ENCODE peak calls at places on chromosomes 2 and 18, in six cellular contexts. Y is amniotic stem cell; U is H7; F is CD4-positive, CD25-positive, alpha-beta regulatory T cell; S is A549; R is cardiac muscle cell. P is an unnamed sample.
A peak's percentile ranks its signal among the peaks of the same experiment; 100 is the strongest.

GRCh38 chr2:84904717-84905174 is 710 bp upstream of the TMSB10 start:
- DNase-seq in F (peak; percentile 23), U (peak; percentile 76), S (peak; percentile 80), Y (peak; percentile 39), R (peak; percentile 66), P (peak; percentile 83)

GRCh38 chr2:196167666-196168065 is 3.7 kb downstream of the STK17B start:
- DNase-seq in F (no peak), U (no peak), Y (no peak), R (no peak), S (no peak), P (peak; percentile 60)

GRCh38 chr2:118237451-118237850 is 149.2 kb downstream of the INSIG2 start:
- DNase-seq in R (no peak), S (no peak), U (peak; percentile 42), F (no peak), Y (no peak), P (peak; percentile 42)

GRCh38 chr2:236768393-236769140 is 198.9 kb downstream of the ACKR3 start:
- DNase-seq in S (no peak), U (no peak), R (no peak), Y (no peak), F (no peak), P (no peak)

GRCh38 chr2:127220102-127220806 is at the start of gene CYP27C1:
- DNase-seq in F (no peak), U (peak; percentile 82), S (no peak), Y (peak; percentile 46), R (peak; percentile 69), P (peak; percentile 69)

GRCh38 chr2:146278881-146279280 is 1565.9 kb upstream of the ACVR2A start:
- DNase-seq in F (no peak), R (no peak), S (no peak), Y (no peak), U (no peak), P (no peak)

GRCh38 chr18:7926526-7926925 is 359.4 kb downstream of the PTPRM start:
- DNase-seq in S (peak; percentile 81), Y (no peak), F (no peak), U (peak; percentile 66), R (peak; percentile 48), P (peak; percentile 74)

GRCh38 chr2:173432049-173432754 is 77.5 kb downstream of the CDCA7 start:
- DNase-seq in Y (no peak), F (no peak), S (peak; percentile 11), R (no peak), U (no peak), P (no peak)

GRCh38 chr2:8002765-8003393 is 679.0 kb upstream of the ID2 start:
- DNase-seq in F (no peak), U (no peak), Y (no peak), R (no peak), S (no peak), P (no peak)

GRCh38 chr2:147440694-147441093 is 404.1 kb upstream of the ACVR2A start:
- DNase-seq in R (no peak), F (no peak), S (no peak), U (no peak), Y (no peak), P (no peak)